ENCODE peak calls at places on chromosomes 6 and 20, in four cellular contexts. A, R, W and V are unnamed samples.
A peak's percentile ranks its signal among the peaks of the same experiment; 100 is the strongest.

GRCh38 chr20:2156666-2157624 is 55.3 kb downstream of the STK35 start:
- DNase-seq in A (no peak), R (no peak), W (no peak), V (no peak)

GRCh38 chr6:43716099-43716498 is 28.5 kb upstream of the MRPS18A start:
- DNase-seq in A (no peak), R (no peak), W (no peak), V (no peak)

GRCh38 chr6:118187568-118188164 is 280.6 kb downstream of the SLC35F1 start:
- DNase-seq in A (no peak), R (no peak), W (no peak), V (no peak)

GRCh38 chr20:52785678-52786077 is 186.5 kb upstream of the TSHZ2 start:
- DNase-seq in A (no peak), R (no peak), W (no peak), V (peak; percentile 43)

GRCh38 chr6:100376103-100376502 is 88.6 kb downstream of the SIM1 start:
- DNase-seq in A (no peak), R (peak; percentile 15), W (no peak), V (no peak)

GRCh38 chr20:62685781-62686555 is 22.7 kb upstream of the NTSR1 start:
- DNase-seq in A (no peak), R (peak; percentile 61), W (no peak), V (peak; percentile 65)

GRCh38 chr6:73182021-73182607 is 43.2 kb downstream of the KHDC1L start:
- DNase-seq in A (no peak), R (no peak), W (no peak), V (no peak)

GRCh38 chr6:13624871-13625288 is 9.7 kb downstream of the NOL7 start:
- DNase-seq in A (no peak), R (peak; percentile 67), W (peak; percentile 14), V (no peak)

GRCh38 chr20:14597206-14597715 is 259.8 kb upstream of the FLRT3 start:
- DNase-seq in A (no peak), R (no peak), W (no peak), V (no peak)

GRCh38 chr6:156943167-156943566 is 166.0 kb downstream of the ARID1B start:
- DNase-seq in A (no peak), R (no peak), W (no peak), V (no peak)

GRCh38 chr20:3515379-3516175 is 44.8 kb downstream of the ATRN start:
- DNase-seq in A (no peak), R (no peak), W (no peak), V (no peak)

GRCh38 chr6:158060447-158061360 is 79.0 kb downstream of the SYNJ2 start:
- DNase-seq in A (peak; percentile 82), R (no peak), W (no peak), V (peak; percentile 88)

GRCh38 chr6:115765966-115766365 is 294.7 kb downstream of the FRK start:
- DNase-seq in A (no peak), R (peak; percentile 8), W (no peak), V (no peak)

GRCh38 chr6:134517863-134518262 is 200.0 kb upstream of the SGK1 start:
- DNase-seq in A (no peak), R (no peak), W (no peak), V (no peak)

GRCh38 chr6:37127961-37128862 is 41.7 kb upstream of the PIM1 start:
- DNase-seq in A (no peak), R (no peak), W (no peak), V (no peak)

GRCh38 chr20:40728470-40728869 is 39.4 kb upstream of the MAFB start:
- DNase-seq in A (no peak), R (no peak), W (no peak), V (no peak)

GRCh38 chr6:7978736-7979135 is 68.1 kb upstream of the TXNDC5 start:
- DNase-seq in A (no peak), R (peak; percentile 78), W (no peak), V (no peak)

GRCh38 chr6:52271852-52272460 is 12.6 kb downstream of the MCM3 start:
- DNase-seq in A (no peak), R (no peak), W (no peak), V (no peak)

GRCh38 chr6:4914412-4915159 is 89.3 kb downstream of the RPP40 start:
- DNase-seq in A (no peak), R (no peak), W (no peak), V (no peak)

GRCh38 chr6:106666290-106667021 is 37.1 kb downstream of the QRSL1 start:
- DNase-seq in A (no peak), R (peak; percentile 1), W (no peak), V (no peak)

GRCh38 chr6:79630883-79631799 is at the start of gene SH3BGRL2:
- DNase-seq in A (peak; percentile 77), R (peak; percentile 95), W (no peak), V (peak; percentile 76)

GRCh38 chr6:153801917-153802316 is 237.1 kb upstream of the OPRM1 start:
- DNase-seq in A (no peak), R (no peak), W (no peak), V (no peak)

GRCh38 chr20:43958626-43959025 is 44.0 kb downstream of the TOX2 start:
- DNase-seq in A (no peak), R (no peak), W (no peak), V (peak; percentile 33)

GRCh38 chr20:53736757-53737403 is 143.2 kb upstream of the ZNF217 start:
- DNase-seq in A (peak; percentile 21), R (no peak), W (no peak), V (no peak)

GRCh38 chr6:40336986-40337780 is 250.0 kb downstream of the LRFN2 start:
- DNase-seq in A (no peak), R (no peak), W (no peak), V (no peak)

GRCh38 chr6:95574811-95575210 is 2.5 kb upstream of the MANEA start:
- DNase-seq in A (no peak), R (no peak), W (no peak), V (no peak)

GRCh38 chr6:106974999-106975698 is 620 bp upstream of the CD24 start:
- DNase-seq in A (peak; percentile 7), R (peak; percentile 83), W (no peak), V (peak; percentile 63)

GRCh38 chr6:63347599-63347998 is 27.8 kb upstream of the LGSN start:
- DNase-seq in A (no peak), R (no peak), W (no peak), V (no peak)

GRCh38 chr6:14674867-14675648 is 557.5 kb downstream of the CD83 start:
- DNase-seq in A (no peak), R (no peak), W (no peak), V (no peak)

GRCh38 chr6:166644631-166645030 is 17.6 kb upstream of the RPS6KA2 start:
- DNase-seq in A (no peak), R (no peak), W (no peak), V (no peak)

GRCh38 chr20:46040902-46041535 is 12.0 kb downstream of the SLC12A5 start:
- DNase-seq in A (no peak), R (peak; percentile 92), W (no peak), V (no peak)

GRCh38 chr6:36839819-36840379 is 655 bp upstream of the CPNE5 start:
- DNase-seq in A (peak; percentile 62), R (peak; percentile 77), W (peak; percentile 10), V (no peak)

GRCh38 chr6:160793652-160794051 is 91.6 kb downstream of the PLG start:
- DNase-seq in A (no peak), R (no peak), W (no peak), V (no peak)

GRCh38 chr6:160792711-160793110 is 90.7 kb downstream of the PLG start:
- DNase-seq in A (no peak), R (no peak), W (no peak), V (no peak)

GRCh38 chr6:160790028-160790792 is 88.2 kb downstream of the PLG start:
- DNase-seq in A (no peak), R (peak; percentile 17), W (no peak), V (no peak)

GRCh38 chr6:160791459-160791858 is 89.4 kb downstream of the PLG start:
- DNase-seq in A (no peak), R (no peak), W (no peak), V (no peak)

DNA sequence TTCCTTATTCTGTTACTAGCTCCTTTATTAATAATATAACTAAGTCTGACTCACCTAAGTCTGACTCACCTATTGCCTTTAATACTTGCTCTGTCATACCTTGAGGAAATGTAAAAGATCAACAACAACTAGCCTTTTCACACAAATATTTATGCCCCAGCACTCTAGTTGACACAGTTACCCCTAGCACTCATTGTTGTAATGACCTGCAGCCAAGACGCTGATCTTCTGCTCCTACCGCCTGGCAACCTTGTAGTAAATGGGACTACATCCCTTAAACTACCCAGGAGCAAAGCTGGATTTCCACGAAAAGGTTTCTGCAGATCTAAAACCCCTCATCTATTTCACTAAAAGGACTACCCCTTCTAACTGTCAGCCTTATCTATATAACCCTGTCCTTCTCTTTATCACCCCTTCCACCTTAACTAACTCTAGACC is 90.0 kb downstream of the PLG start:
- DNase-seq in A (no peak), R (no peak), W (no peak), V (no peak)
- H3K27ac ChIP-seq in A (no peak overlapping the region), R (no peak overlapping the region), W (no peak overlapping the region), V (no peak overlapping the region)

GRCh38 chr6:167858086-167858591 is 31.4 kb downstream of the AFDN start:
- DNase-seq in A (no peak), R (no peak), W (no peak), V (no peak)

GRCh38 chr6:167860546-167861226 is 34.0 kb downstream of the AFDN start:
- DNase-seq in A (no peak), R (no peak), W (no peak), V (no peak)

GRCh38 chr6:167858842-167859520 is 32.3 kb downstream of the AFDN start:
- DNase-seq in A (no peak), R (no peak), W (no peak), V (no peak)

GRCh38 chr6:167863897-167864296 is 37.2 kb downstream of the AFDN start:
- DNase-seq in A (no peak), R (no peak), W (no peak), V (no peak)

GRCh38 chr6:167861424-167861823 is 34.7 kb downstream of the AFDN start:
- DNase-seq in A (no peak), R (no peak), W (no peak), V (no peak)
- H3K4me1 ChIP-seq in A (peaks cover 43% of the 10 kb centered on the region), R (peaks cover 48% of the 10 kb centered on the region), W (no peaks in the 10 kb centered on the region), V (peaks cover 2% of the 10 kb centered on the region)

GRCh38 chr6:24100336-24100735 is 25.7 kb upstream of the NRSN1 start:
- DNase-seq in A (no peak), R (no peak), W (no peak), V (no peak)
- H3K27ac ChIP-seq in A (no peak overlapping the region), R (no peak overlapping the region), W (no peak overlapping the region), V (no peak overlapping the region)

DNA sequence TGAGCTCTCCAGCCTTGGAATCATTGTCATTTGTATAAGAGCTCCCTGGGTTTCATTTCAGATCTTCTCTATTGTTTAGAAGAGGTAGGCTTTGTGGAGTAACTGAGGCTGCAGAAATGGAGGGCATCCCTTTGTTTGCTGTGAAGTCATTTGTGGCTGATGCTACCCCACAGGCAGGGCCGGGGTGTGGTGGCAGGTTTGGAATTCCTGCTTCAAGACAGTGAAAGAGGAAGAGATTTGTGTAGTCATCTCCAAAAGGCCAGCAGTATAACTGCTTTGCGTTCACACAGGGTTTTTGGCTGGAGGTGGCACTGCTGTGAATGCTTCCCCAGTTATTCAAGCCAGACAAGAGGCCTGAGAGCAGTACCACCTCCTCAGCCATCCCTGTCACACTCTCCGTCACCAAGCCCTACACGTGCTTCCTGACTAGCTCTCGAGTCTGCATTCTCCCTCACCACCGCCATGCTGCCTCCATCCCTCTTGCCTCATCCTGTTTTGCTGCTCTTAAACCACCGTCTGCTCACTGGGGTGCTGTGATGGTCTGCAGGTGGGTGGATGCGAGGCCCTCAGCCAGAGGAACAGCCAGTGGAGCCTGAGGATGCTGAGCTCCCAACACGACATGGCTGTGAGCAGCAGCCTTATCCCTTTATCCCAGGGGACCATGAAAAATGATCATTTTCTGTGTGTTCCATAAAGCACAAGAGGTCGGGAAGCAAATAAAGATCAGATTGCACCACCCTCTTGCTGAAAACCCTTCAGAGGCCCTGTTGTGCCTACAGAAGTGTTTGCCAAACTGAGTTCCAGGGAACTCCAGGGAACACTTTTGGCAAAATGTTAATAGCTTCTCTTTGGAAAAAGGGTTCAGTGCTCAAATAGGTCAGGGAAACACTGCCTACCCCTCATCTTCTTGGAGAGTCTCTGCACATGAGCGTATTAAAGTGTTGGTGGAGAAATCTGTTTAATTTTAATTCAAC is 24.1 kb downstream of the ARMC2 start:
- DNase-seq in A (no peak), R (peak; percentile 57), W (no peak), V (no peak)
- H3K4me1 ChIP-seq in A (peaks cover 36% of the 10 kb centered on the region), R (peaks cover 29% of the 10 kb centered on the region), W (peaks cover 41% of the 10 kb centered on the region), V (no peaks in the 10 kb centered on the region)